ENCODE peak calls at places on chromosomes 3 and 15, in six cellular contexts. W is PC-3, J is fibroblast of mammary gland, B is HepG2, U is GM12865, F is thyroid gland. Z is an unnamed sample.

GRCh38 chr3:106542101-106542769 is 673.4 kb upstream of the CBLB start:
- DNase-seq in W (no peak), J (peak), B (no peak), U (no peak), F (no peak), Z (no peak)

GRCh38 chr15:51830279-51830806 is 890 bp downstream of the TMOD3 start:
- DNase-seq in W (peak), J (peak), B (no peak), U (peak), F (no peak), Z (peak)

GRCh38 chr15:62495670-62496328 is 330.7 kb upstream of the C2CD4B start:
- DNase-seq in W (no peak), J (peak), B (no peak), U (no peak), F (peak), Z (peak)

GRCh38 chr15:60179786-60180391 is 175.8 kb downstream of the FOXB1 start:
- DNase-seq in W (peak), J (peak), B (peak), U (peak), F (peak), Z (peak)

GRCh38 chr3:114892117-114892870 is 254.8 kb downstream of the ZBTB20 start:
- DNase-seq in W (no peak), J (no peak), B (no peak), U (no peak), F (no peak), Z (no peak)

GRCh38 chr3:121574449-121574848 is 6.7 kb downstream of the ARGFX start:
- DNase-seq in W (peak), J (no peak), B (peak), U (no peak), F (no peak), Z (no peak)

GRCh38 chr3:54999159-54999558 is 71.3 kb upstream of the LRTM1 start:
- DNase-seq in W (peak), J (peak), B (peak), U (no peak), F (no peak), Z (no peak)

GRCh38 chr3:11507719-11508118 is 136.0 kb downstream of the VGLL4 start:
- DNase-seq in W (no peak), J (peak), B (no peak), U (no peak), F (no peak), Z (no peak)

GRCh38 chr3:157329541-157329940 is 107.1 kb upstream of the PTX3 start:
- DNase-seq in W (no peak), J (peak), B (no peak), U (no peak), F (no peak), Z (no peak)

GRCh38 chr3:57952208-57952631 is 56.0 kb upstream of the FLNB start:
- DNase-seq in W (peak), J (peak), B (peak), U (no peak), F (peak), Z (peak)

GRCh38 chr15:38528279-38528678 is 36.3 kb downstream of the RASGRP1 start:
- DNase-seq in W (peak), J (peak), B (no peak), U (no peak), F (no peak), Z (no peak)

GRCh38 chr15:59794229-59794886 is 105.2 kb upstream of the BNIP2 start:
- DNase-seq in W (no peak), J (no peak), B (no peak), U (no peak), F (no peak), Z (no peak)

GRCh38 chr3:125126323-125126722 is 70.5 kb upstream of the HEG1 start:
- DNase-seq in W (no peak), J (no peak), B (no peak), U (no peak), F (no peak), Z (no peak)

GRCh38 chr15:80404719-80405553 is 754 bp downstream of the ARNT2 start:
- DNase-seq in W (no peak), J (peak), B (no peak), U (no peak), F (peak), Z (no peak)

GRCh38 chr15:87626835-87627234 is 629.7 kb downstream of the NTRK3 start:
- DNase-seq in W (no peak), J (no peak), B (no peak), U (no peak), F (no peak), Z (no peak)

GRCh38 chr3:61686228-61686648 is 124.9 kb downstream of the PTPRG start:
- DNase-seq in W (no peak), J (no peak), B (no peak), U (no peak), F (peak), Z (no peak)

GRCh38 chr3:195806211-195806915 is 5.4 kb downstream of the MUC4 start:
- DNase-seq in W (no peak), J (no peak), B (no peak), U (no peak), F (peak), Z (no peak)

GRCh38 chr3:152190636-152191183 is 78.0 kb upstream of the MBNL1 start:
- DNase-seq in W (no peak), J (no peak), B (peak), U (no peak), F (no peak), Z (no peak)

GRCh38 chr3:16508242-16508575 is 5.3 kb downstream of the RFTN1 start:
- DNase-seq in W (no peak), J (no peak), B (no peak), U (no peak), F (peak), Z (no peak)

GRCh38 chr15:44633603-44634002 is 29.9 kb downstream of the SPG11 start:
- DNase-seq in W (peak), J (peak), B (no peak), U (peak), F (no peak), Z (peak)

GRCh38 chr15:34514251-34514760 is 69.1 kb downstream of the GOLGA8B start:
- DNase-seq in W (peak), J (no peak), B (no peak), U (peak), F (peak), Z (no peak)

GRCh38 chr3:149658444-149659172 is 783 bp upstream of the WWTR1 start:
- DNase-seq in W (peak), J (peak), B (no peak), U (peak), F (peak), Z (peak)

GRCh38 chr3:160038862-160039562 is 50.4 kb downstream of the IL12A start:
- DNase-seq in W (no peak), J (no peak), B (no peak), U (no peak), F (peak), Z (no peak)

GRCh38 chr3:50352762-50353161 is 2.1 kb downstream of the CYB561D2 start:
- DNase-seq in W (peak), J (peak), B (no peak), U (no peak), F (no peak), Z (no peak)

GRCh38 chr3:162022931-162023330 is 526.3 kb downstream of the OTOL1 start:
- DNase-seq in W (no peak), J (no peak), B (no peak), U (no peak), F (no peak), Z (no peak)

GRCh38 chr15:39704684-39705083 is 78.0 kb downstream of the FSIP1 start:
- DNase-seq in W (no peak), J (peak), B (no peak), U (no peak), F (no peak), Z (peak)

GRCh38 chr3:117322866-117323265 is 613.3 kb downstream of the TUSC7 start:
- DNase-seq in W (peak), J (peak), B (no peak), U (peak), F (no peak), Z (no peak)

GRCh38 chr3:48423241-48423882 is 6.5 kb downstream of the PLXNB1 start:
- DNase-seq in W (no peak), J (no peak), B (no peak), U (no peak), F (no peak), Z (no peak)

GRCh38 chr3:188370081-188370830 is 216.3 kb downstream of the LPP start:
- DNase-seq in W (no peak), J (no peak), B (no peak), U (no peak), F (no peak), Z (no peak)

GRCh38 chr15:71752604-71753289 is 57.6 kb upstream of the NR2E3 start:
- DNase-seq in W (peak), J (peak), B (peak), U (peak), F (peak), Z (peak)

GRCh38 chr3:133573629-133574194 is at the start of gene CDV3:
- DNase-seq in W (no peak), J (no peak), B (no peak), U (no peak), F (no peak), Z (no peak)

GRCh38 chr3:69710153-69710977 is 28.9 kb upstream of the MITF start:
- DNase-seq in W (peak), J (peak), B (no peak), U (no peak), F (no peak), Z (no peak)

GRCh38 chr3:60048447-60048848 is 998.6 kb upstream of the CFAP20DC start:
- DNase-seq in W (no peak), J (no peak), B (no peak), U (no peak), F (no peak), Z (no peak)

GRCh38 chr3:14143271-14143605 is 18.4 kb downstream of the TMEM43 start:
- DNase-seq in W (no peak), J (peak), B (no peak), U (no peak), F (no peak), Z (no peak)

GRCh38 chr3:34212671-34213070 is 414.2 kb downstream of the PDCD6IP start:
- DNase-seq in W (no peak), J (peak), B (no peak), U (no peak), F (peak), Z (no peak)

GRCh38 chr3:41075958-41076357 is 123.3 kb upstream of the CTNNB1 start:
- DNase-seq in W (no peak), J (peak), B (peak), U (no peak), F (peak), Z (no peak)

GRCh38 chr3:194828126-194828525 is 142.4 kb downstream of the FAM43A start:
- DNase-seq in W (no peak), J (peak), B (no peak), U (no peak), F (no peak), Z (no peak)

GRCh38 chr3:78941587-78941986 is 826.2 kb downstream of the ROBO1 start:
- DNase-seq in W (peak), J (peak), B (no peak), U (peak), F (no peak), Z (peak)

DNA sequence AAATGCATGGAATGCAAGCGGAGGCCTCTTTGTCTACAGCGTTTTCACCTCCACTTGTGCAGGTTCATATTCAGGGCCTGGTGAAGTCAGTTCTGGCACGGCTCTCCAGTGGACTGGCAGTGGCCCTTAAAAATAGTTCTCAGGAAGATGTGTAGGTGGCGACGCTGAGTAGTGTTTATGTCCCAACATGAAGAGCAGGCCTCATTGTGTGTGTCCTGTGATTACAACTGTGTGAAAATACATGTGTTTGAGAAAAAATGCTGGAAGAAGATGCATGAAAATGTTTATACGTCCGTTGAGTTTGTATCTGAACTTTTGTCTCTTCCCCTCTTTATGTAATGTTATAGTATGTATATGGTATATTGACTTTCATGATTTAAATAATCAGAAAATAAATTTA is 7.2 kb downstream of the LIPC start:
- DNase-seq in W (peak), J (peak), B (peak), U (peak), F (peak), Z (no peak)
- TF ChIP-seq CTCF in W (peak), J (no peak), B (peak), U (peak), F (no peak), Z (peak)

GRCh38 chr3:173630849-173631248 is 233.3 kb downstream of the NLGN1 start:
- DNase-seq in W (no peak), J (no peak), B (no peak), U (no peak), F (no peak), Z (no peak)

GRCh38 chr3:173632945-173633344 is 235.4 kb downstream of the NLGN1 start:
- DNase-seq in W (no peak), J (no peak), B (no peak), U (no peak), F (no peak), Z (no peak)

GRCh38 chr3:173639098-173639497 is 241.6 kb downstream of the NLGN1 start:
- DNase-seq in W (no peak), J (no peak), B (no peak), U (no peak), F (no peak), Z (no peak)

DNA sequence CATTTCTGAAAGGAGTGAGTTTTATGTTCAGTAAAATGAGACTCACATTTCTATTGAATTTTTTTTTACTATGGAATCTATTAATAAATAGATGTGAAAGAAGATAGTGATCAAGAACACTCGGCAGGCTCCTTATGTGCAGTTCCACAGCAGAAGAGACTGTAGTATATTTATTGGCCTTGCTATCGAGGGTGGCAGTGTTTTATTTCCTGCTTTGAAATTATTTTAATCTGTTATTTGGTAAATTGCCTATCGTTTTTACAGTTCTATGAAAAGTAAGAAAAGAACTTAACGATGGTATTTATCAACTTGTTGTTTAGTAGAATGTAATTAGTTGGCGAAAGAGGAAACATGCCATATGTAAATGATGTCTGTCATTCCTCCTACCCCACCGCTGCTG is 238.3 kb downstream of the NLGN1 start:
- DNase-seq in W (no peak), J (no peak), B (no peak), U (no peak), F (no peak), Z (no peak)
- TF ChIP-seq CTCF in W (peak), J (no peak), B (no peak), U (no peak), F (no peak), Z (no peak)

GRCh38 chr15:32029409-32029861 is 880 bp upstream of the CHRNA7 start:
- DNase-seq in W (no peak), J (no peak), B (no peak), U (peak), F (peak), Z (no peak)
- TF ChIP-seq CTCF in W (no peak), J (no peak), B (peak), U (peak), F (peak), Z (peak)

GRCh38 chr3:190697502-190697830 is 165.0 kb downstream of the GMNC start:
- DNase-seq in W (no peak), J (no peak), B (no peak), U (no peak), F (no peak), Z (no peak)
- TF ChIP-seq CTCF in W (peak), J (no peak), B (no peak), U (no peak), F (no peak), Z (no peak)

DNA sequence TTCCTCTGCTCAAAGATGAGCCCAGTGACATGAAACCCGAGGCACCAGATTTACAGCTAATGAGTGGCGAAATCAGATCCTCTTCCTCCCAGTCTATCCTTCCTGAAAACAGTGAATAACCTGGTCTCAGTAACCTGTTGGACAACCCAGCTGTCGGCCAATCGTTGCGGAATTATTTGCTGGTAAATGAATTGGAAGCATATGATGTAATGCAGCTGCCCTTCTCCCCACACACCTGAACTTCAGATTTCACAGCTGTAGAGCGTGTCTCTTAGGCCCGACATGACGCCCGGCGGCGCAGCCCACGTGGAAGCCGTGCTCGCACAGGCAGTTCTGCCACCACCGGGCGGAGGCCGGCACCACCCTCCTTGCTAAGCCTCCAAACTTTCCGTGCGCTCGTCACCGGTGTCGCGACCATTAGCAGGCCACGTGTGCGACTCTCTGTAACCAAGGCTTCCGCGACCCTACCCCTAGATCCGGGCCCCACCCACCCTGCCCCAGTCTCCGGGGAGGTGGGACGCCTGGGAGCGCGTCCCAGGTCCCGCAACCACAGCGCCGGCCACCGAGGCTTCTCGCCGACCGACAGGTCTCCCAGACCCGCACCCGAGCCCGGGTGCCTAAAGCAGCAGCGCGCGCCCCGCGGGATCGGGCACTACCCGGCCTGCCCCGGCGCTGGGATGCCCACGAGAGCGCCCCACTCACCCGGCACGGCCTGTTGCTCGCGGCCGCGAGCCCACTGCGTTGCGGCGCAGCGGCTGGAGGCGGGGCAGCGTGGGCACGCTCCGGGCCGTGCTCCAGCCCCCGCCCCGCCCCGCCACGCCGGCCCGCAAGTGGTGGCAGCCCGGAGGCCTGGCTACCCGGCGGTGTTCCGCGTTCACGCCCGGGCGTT is at the start of gene RIOX2:
- DNase-seq in W (peak), J (peak), B (peak), U (peak), F (peak), Z (no peak)
- TF ChIP-seq CTCF in W (no peak), J (no peak), B (peak), U (peak), F (no peak), Z (peak)

Z was measured in AG09319.